ENCODE peak calls at places on chromosomes 7 and 10, in six cellular contexts. G, O, J, P, W and D are unnamed samples. For H3K4me1, the result is how much of the 10 kb centered on the place peaks cover.

GRCh38 chr10:33334839-33335549 is 527 bp upstream of the NRP1 start:
- DNase-seq in G (peak), O (peak), J (peak), P (peak), W (peak), D (no peak)

GRCh38 chr10:68230268-68230667 is 1.6 kb downstream of the ATOH7 start:
- DNase-seq in G (no peak), O (no peak), J (no peak), P (no peak), W (no peak), D (no peak)

GRCh38 chr7:25189197-25189596 is 39.1 kb downstream of the NPVF start:
- DNase-seq in G (no peak), O (no peak), J (no peak), P (no peak), W (no peak), D (no peak)

GRCh38 chr7:156949541-156950380 is at the start of gene NOM1:
- DNase-seq in G (peak), O (peak), J (peak), P (peak), W (peak), D (peak)

GRCh38 chr10:116336866-116337265 is 12.6 kb downstream of the CCDC172 start:
- DNase-seq in G (no peak), O (no peak), J (no peak), P (no peak), W (no peak), D (no peak)

GRCh38 chr7:11373546-11374142 is 400.0 kb downstream of the PHF14 start:
- DNase-seq in G (no peak), O (peak), J (no peak), P (no peak), W (peak), D (no peak)

GRCh38 chr10:60914676-60915075 is 29.3 kb downstream of the RHOBTB1 start:
- DNase-seq in G (no peak), O (no peak), J (no peak), P (peak), W (no peak), D (no peak)

GRCh38 chr7:105316578-105317375 is 71.9 kb downstream of the SRPK2 start:
- DNase-seq in G (no peak), O (no peak), J (no peak), P (no peak), W (no peak), D (no peak)

GRCh38 chr7:120272261-120272895 is 597 bp upstream of the KCND2 start:
- DNase-seq in G (no peak), O (peak), J (no peak), P (no peak), W (peak), D (no peak)

GRCh38 chr7:29243777-29244655 is 49.4 kb downstream of the CHN2 start:
- DNase-seq in G (peak), O (no peak), J (no peak), P (no peak), W (no peak), D (no peak)

GRCh38 chr10:34469446-34469845 is 345.6 kb downstream of the PARD3 start:
- DNase-seq in G (no peak), O (no peak), J (no peak), P (no peak), W (no peak), D (no peak)

GRCh38 chr7:132292803-132293202 is 283.5 kb downstream of the PLXNA4 start:
- DNase-seq in G (no peak), O (no peak), J (no peak), P (no peak), W (no peak), D (no peak)

GRCh38 chr10:14604181-14605142 is 170.2 kb downstream of the FAM107B start:
- DNase-seq in G (peak), O (peak), J (peak), P (peak), W (peak), D (no peak)

GRCh38 chr7:4164556-4164955 is 517.5 kb upstream of the FOXK1 start:
- DNase-seq in G (no peak), O (peak), J (no peak), P (no peak), W (no peak), D (no peak)

GRCh38 chr7:73865738-73866445 is 4.9 kb downstream of the TMEM270 start:
- DNase-seq in G (no peak), O (peak), J (no peak), P (peak), W (peak), D (no peak)

GRCh38 chr7:1368682-1369571 is 90.3 kb downstream of the MICALL2 start:
- DNase-seq in G (peak), O (peak), J (no peak), P (no peak), W (peak), D (peak)

GRCh38 chr10:33122014-33122788 is 164.2 kb upstream of the ITGB1 start:
- DNase-seq in G (no peak), O (no peak), J (peak), P (no peak), W (no peak), D (no peak)

GRCh38 chr7:72805526-72806494 is 22.2 kb downstream of the TYW1B start:
- DNase-seq in G (no peak), O (no peak), J (no peak), P (no peak), W (no peak), D (no peak)

GRCh38 chr7:2190531-2190930 is 42.2 kb downstream of the MAD1L1 start:
- DNase-seq in G (no peak), O (no peak), J (no peak), P (no peak), W (no peak), D (no peak)

GRCh38 chr7:111873963-111874693 is 311.8 kb upstream of the IMMP2L start:
- DNase-seq in G (no peak), O (no peak), J (no peak), P (no peak), W (no peak), D (no peak)
- H3K27ac ChIP-seq in G (no peak), O (no peak), J (peak), P (no peak), W (no peak), D (peak)

DNA sequence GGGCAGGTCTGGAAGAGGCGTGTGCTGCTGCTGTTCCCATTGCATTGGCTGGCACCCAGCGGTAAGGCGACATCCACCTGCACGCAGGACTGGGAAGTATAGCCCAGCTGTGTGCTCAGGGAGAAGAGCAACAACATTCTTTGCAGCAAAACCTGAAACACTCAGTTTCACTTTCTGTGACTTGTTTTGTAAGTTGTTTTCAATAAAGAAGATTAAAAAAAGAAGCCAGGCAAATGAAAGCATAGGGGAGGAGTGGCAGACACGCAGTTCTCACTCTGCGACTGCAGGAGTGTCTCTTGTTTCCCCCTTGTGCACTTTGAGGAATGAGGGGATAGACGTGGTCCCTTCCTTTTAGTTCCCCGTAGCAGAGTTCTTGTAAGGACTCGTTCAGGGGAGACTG is 5.8 kb downstream of the FBH1 start:
- DNase-seq in G (no peak), O (no peak), J (no peak), P (peak), W (no peak), D (no peak)
- H3K4me3 ChIP-seq in G (peak), O (no peak), J (no peak), P (no peak), W (no peak), D (no peak)

GRCh38 chr10:49112851-49113250 is 2.5 kb downstream of the VSTM4 start:
- DNase-seq in G (no peak), O (no peak), J (peak), P (no peak), W (no peak), D (no peak)

GRCh38 chr10:49112098-49112497 is 3.2 kb downstream of the VSTM4 start:
- DNase-seq in G (no peak), O (no peak), J (peak), P (no peak), W (no peak), D (no peak)

GRCh38 chr10:49114718-49115014 is 656 bp downstream of the VSTM4 start:
- DNase-seq in G (no peak), O (no peak), J (no peak), P (no peak), W (no peak), D (no peak)

GRCh38 chr10:49115015-49115795 is at the start of gene VSTM4:
- DNase-seq in G (no peak), O (peak), J (peak), P (no peak), W (peak), D (peak)

DNA sequence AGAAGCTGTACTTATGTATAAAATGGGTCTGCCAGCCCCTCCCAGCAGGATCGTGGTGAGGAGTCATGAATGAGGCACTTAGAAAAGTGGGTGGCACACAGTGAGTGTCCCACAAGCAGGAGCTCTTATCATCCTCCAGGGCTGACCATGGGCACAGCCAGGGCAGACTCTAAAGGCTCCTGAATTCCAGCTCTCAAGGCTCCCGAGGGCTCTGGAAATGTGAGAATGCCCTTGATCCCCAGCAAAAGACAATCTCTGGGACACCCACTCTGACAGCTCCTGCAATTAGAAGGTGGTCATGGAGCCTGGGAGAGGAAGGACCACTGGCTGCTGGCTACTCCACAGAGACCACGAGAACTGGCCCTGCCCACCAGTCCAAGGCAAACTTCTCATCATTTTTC is 1.6 kb downstream of the VSTM4 start:
- DNase-seq in G (no peak), O (no peak), J (peak), P (no peak), W (no peak), D (no peak)
- H3K4me1 ChIP-seq in G (under half), O (under half), J (under half), P (under half), W (under half), D (under half)

DNA sequence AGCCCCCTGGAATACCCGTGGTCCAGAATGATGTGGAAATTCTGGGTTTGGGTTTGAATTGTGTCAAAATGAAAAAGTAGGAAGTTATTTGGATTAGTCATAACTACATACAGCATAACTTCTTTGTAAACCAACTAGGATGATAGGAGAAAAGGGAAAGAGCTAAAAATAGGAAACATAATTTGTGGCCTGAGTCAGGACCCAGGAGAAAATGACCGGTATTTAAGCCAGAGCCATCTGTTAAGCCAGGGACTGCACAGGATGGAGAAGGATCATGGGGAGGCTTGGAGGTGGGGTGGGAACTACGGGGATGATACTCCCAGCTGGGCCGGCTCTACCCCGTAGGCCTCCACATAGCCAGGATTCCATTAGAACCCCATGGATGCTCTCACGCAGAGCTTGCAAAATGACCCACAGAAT is 98.6 kb downstream of the MYOF start:
- DNase-seq in G (no peak), O (no peak), J (no peak), P (no peak), W (no peak), D (no peak)
- H3K27ac ChIP-seq in G (no peak), O (peak), J (no peak), P (peak), W (peak), D (no peak)

DNA sequence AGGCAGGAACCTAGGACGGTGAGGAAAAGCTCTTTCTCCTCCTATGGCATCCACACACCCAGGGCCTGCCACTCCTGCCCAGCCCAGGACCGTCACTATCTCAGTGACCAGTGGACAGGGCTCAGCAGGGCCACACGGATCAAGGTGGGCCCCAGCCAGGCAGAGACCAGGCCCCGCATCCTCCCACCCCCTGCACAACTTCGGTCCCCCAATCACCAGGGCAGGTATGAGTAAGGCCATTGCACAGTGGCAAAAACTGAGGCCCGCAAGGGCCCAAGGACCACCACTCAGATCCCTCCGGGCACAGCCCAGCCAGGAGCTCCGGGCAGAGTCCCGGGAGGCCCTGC is 30.3 kb downstream of the OAT start:
- DNase-seq in G (no peak), O (no peak), J (no peak), P (no peak), W (no peak), D (no peak)
- H3K4me3 ChIP-seq in G (peak), O (no peak), J (peak), P (peak), W (peak), D (no peak)

DNA sequence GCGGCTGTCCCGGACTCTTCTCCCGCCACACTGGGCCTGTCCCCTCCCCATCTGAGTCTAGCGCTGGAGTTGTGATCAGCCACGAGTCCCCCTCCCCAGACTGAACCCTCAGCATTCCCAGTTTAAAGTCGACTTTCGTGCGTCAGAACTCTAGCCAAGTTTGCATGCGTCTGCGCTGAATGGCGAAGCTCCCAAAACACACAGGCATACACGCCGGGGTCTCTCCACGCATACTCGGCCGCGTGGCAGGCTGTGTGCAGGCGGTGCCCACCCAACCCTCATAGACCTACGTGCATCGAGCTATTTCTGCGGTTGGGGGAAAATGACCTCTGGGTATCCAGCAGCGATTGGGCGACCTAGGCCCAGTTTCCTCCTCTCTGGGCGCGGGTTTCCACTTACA is 2.3 kb upstream of the HMX3 start:
- DNase-seq in G (no peak), O (no peak), J (no peak), P (no peak), W (no peak), D (no peak)
- H3K4me1 ChIP-seq in G (under half), O (under half), J (under half), P (under half), W (under half), D (under half)

DNA sequence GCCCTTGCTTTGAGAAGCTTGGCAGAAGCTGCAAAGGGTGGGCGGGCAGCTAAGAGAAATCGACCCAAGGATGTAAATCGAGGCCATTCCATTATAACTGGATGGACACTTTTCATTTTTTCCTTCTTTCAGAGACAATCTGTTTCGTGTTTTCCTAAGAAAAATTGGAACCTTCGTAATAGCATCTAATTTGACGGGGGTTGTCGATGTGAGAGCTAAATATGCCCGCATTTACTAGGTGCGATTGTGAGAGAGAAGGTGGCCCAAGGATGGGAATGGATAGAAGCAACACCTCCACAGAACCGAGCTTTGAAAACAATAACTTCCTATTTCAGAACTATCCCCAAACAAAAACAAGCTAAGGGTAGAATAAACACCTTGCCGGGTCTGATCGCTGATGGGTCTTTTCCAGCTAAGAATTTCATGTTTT is 848 bp upstream of the HOXA4 start:
- DNase-seq in G (no peak), O (no peak), J (no peak), P (no peak), W (no peak), D (no peak)
- H3K27ac ChIP-seq in G (no peak), O (no peak), J (no peak), P (peak), W (no peak), D (no peak)

GRCh38 chr10:96973809-96974208 is 141.7 kb downstream of the LCOR start:
- DNase-seq in G (no peak), O (no peak), J (no peak), P (no peak), W (no peak), D (no peak)

GRCh38 chr10:96978621-96979154 is 146.6 kb downstream of the LCOR start:
- DNase-seq in G (no peak), O (no peak), J (no peak), P (no peak), W (no peak), D (no peak)

GRCh38 chr10:96974348-96974747 is 142.2 kb downstream of the LCOR start:
- DNase-seq in G (no peak), O (no peak), J (no peak), P (no peak), W (peak), D (no peak)

GRCh38 chr10:96972264-96972663 is 140.2 kb downstream of the LCOR start:
- DNase-seq in G (no peak), O (no peak), J (no peak), P (no peak), W (no peak), D (no peak)

DNA sequence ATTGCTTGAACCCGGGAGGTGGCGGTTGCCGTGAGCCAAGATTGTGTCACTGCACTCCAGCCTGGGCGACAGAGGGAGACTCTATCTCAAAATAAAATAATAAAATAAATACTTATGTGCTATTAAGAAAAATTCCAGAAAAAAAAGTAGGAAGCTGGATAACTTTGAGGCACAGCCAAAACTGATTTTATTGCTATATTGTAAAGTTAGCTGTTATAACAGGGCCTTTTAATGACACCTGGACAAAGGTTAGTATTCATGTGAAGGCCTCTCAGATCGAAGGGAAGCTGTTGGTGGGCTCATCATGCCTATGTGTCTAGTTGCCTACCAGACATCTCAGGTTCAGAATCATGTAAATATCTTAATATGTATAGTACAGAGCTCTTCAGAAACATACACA is 143.0 kb downstream of the LCOR start:
- DNase-seq in G (no peak), O (no peak), J (no peak), P (no peak), W (no peak), D (no peak)
- H3K4me3 ChIP-seq in G (no peak), O (no peak), J (no peak), P (no peak), W (no peak), D (no peak)

GRCh38 chr10:125007436-125007835 is 65.5 kb downstream of the ZRANB1 start:
- DNase-seq in G (no peak), O (no peak), J (no peak), P (no peak), W (no peak), D (no peak)

GRCh38 chr10:125010362-125010761 is 68.4 kb downstream of the ZRANB1 start:
- DNase-seq in G (no peak), O (no peak), J (no peak), P (no peak), W (peak), D (no peak)

GRCh38 chr10:125006921-125007391 is 65.0 kb downstream of the ZRANB1 start:
- DNase-seq in G (no peak), O (no peak), J (no peak), P (peak), W (peak), D (no peak)

GRCh38 chr10:125009580-125010235 is 67.8 kb downstream of the ZRANB1 start:
- DNase-seq in G (no peak), O (no peak), J (no peak), P (no peak), W (no peak), D (no peak)

GRCh38 chr10:125008689-125009579 is 67.0 kb downstream of the ZRANB1 start:
- DNase-seq in G (no peak), O (no peak), J (no peak), P (peak), W (no peak), D (no peak)
- H3K4me1 ChIP-seq in G (under half), O (under half), J (under half), P (under half), W (under half), D (under half)

DNA sequence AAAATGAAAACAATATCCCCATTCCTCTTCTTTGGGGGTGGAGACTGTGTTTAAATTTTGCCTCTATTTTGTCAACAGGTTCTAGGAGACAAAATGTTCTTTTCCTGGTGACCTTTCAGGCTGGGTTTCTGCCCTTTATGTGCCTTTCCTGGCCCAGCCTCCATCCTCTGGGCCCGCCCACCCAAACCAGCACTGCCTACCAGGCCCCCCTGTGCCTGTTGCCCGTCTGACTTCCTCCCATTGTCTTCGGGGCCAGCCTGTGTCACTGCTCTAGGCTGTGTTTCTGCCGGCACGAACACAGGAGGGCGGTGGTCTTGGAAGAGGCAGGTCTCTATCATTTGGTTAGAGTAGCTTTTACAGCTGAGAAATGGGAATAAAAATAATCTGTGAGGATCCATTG is 13.9 kb downstream of the TSPAN14 start:
- DNase-seq in G (peak), O (no peak), J (peak), P (peak), W (peak), D (no peak)
- H3K27ac ChIP-seq in G (peak), O (peak), J (peak), P (peak), W (no peak), D (no peak)